ENCODE peak calls at places on chromosomes 3 and 15, in eight cellular contexts. One of them, this sample, is unnamed.

GRCh38 chr15:101538177-101538576 is 48.7 kb upstream of the PCSK6 start:
- DNase-seq in OCI-LY7: no peak
- DNase-seq in activated T-helper 1 cell treated with Interleukin-2 at 50 U/mL for 16 hours: no peak
- DNase-seq in non-pigmented ciliary epithelial cell: no peak
- DNase-seq in NCI-H1436: no peak
- DNase-seq in NCI-H460: no peak
- DNase-seq in CD4-positive, CD25-positive, alpha-beta regulatory T cell: no peak
- DNase-seq in B cell: no peak
- DNase-seq in this sample: no peak

GRCh38 chr3:143071776-143072175 is 47.8 kb upstream of the CHST2 start:
- DNase-seq in non-pigmented ciliary epithelial cell: no peak
- DNase-seq in OCI-LY7: no peak
- DNase-seq in NCI-H460: no peak
- DNase-seq in CD4-positive, CD25-positive, alpha-beta regulatory T cell: no peak
- DNase-seq in B cell: no peak
- DNase-seq in activated T-helper 1 cell treated with Interleukin-2 at 50 U/mL for 16 hours: no peak
- DNase-seq in NCI-H1436: no peak
- DNase-seq in this sample: no peak

GRCh38 chr3:42984701-42985100 is 5.6 kb downstream of the GASK1A start:
- DNase-seq in OCI-LY7: no peak
- DNase-seq in CD4-positive, CD25-positive, alpha-beta regulatory T cell: no peak
- DNase-seq in non-pigmented ciliary epithelial cell: no peak
- DNase-seq in B cell: no peak
- DNase-seq in NCI-H460: no peak
- DNase-seq in NCI-H1436: no peak
- DNase-seq in activated T-helper 1 cell treated with Interleukin-2 at 50 U/mL for 16 hours: no peak
- DNase-seq in this sample: no peak

GRCh38 chr15:80578206-80578595 is 116.9 kb upstream of the ABHD17C start:
- DNase-seq in OCI-LY7: no peak
- DNase-seq in NCI-H460: no peak
- DNase-seq in NCI-H1436: no peak
- DNase-seq in B cell: no peak
- DNase-seq in CD4-positive, CD25-positive, alpha-beta regulatory T cell: no peak
- DNase-seq in activated T-helper 1 cell treated with Interleukin-2 at 50 U/mL for 16 hours: no peak
- DNase-seq in non-pigmented ciliary epithelial cell: no peak
- DNase-seq in this sample: no peak

GRCh38 chr3:426056-426455 is 229.5 kb downstream of the CHL1 start:
- DNase-seq in CD4-positive, CD25-positive, alpha-beta regulatory T cell: no peak
- DNase-seq in NCI-H1436: no peak
- DNase-seq in non-pigmented ciliary epithelial cell: no peak
- DNase-seq in activated T-helper 1 cell treated with Interleukin-2 at 50 U/mL for 16 hours: no peak
- DNase-seq in OCI-LY7: no peak
- DNase-seq in B cell: no peak
- DNase-seq in NCI-H460: no peak
- DNase-seq in this sample: no peak

GRCh38 chr3:137987723-137988122 is 22.2 kb upstream of the CLDN18 start:
- DNase-seq in NCI-H460: no peak
- DNase-seq in non-pigmented ciliary epithelial cell: no peak
- DNase-seq in B cell: no peak
- DNase-seq in NCI-H1436: no peak
- DNase-seq in CD4-positive, CD25-positive, alpha-beta regulatory T cell: no peak
- DNase-seq in activated T-helper 1 cell treated with Interleukin-2 at 50 U/mL for 16 hours: no peak
- DNase-seq in OCI-LY7: no peak
- DNase-seq in this sample: no peak

GRCh38 chr3:154954750-154955149 is 125.4 kb upstream of the MME start:
- DNase-seq in activated T-helper 1 cell treated with Interleukin-2 at 50 U/mL for 16 hours: no peak
- DNase-seq in NCI-H460: no peak
- DNase-seq in non-pigmented ciliary epithelial cell: peak
- DNase-seq in B cell: no peak
- DNase-seq in CD4-positive, CD25-positive, alpha-beta regulatory T cell: no peak
- DNase-seq in OCI-LY7: peak
- DNase-seq in NCI-H1436: no peak
- DNase-seq in this sample: no peak

GRCh38 chr3:172717493-172718088 is 6.7 kb upstream of the NCEH1 start:
- DNase-seq in CD4-positive, CD25-positive, alpha-beta regulatory T cell: no peak
- DNase-seq in activated T-helper 1 cell treated with Interleukin-2 at 50 U/mL for 16 hours: no peak
- DNase-seq in non-pigmented ciliary epithelial cell: no peak
- DNase-seq in NCI-H460: no peak
- DNase-seq in NCI-H1436: no peak
- DNase-seq in B cell: no peak
- DNase-seq in OCI-LY7: peak
- DNase-seq in this sample: no peak

GRCh38 chr15:49041406-49041805 is 4.8 kb downstream of the SECISBP2L start:
- DNase-seq in activated T-helper 1 cell treated with Interleukin-2 at 50 U/mL for 16 hours: no peak
- DNase-seq in B cell: no peak
- DNase-seq in NCI-H460: no peak
- DNase-seq in NCI-H1436: no peak
- DNase-seq in CD4-positive, CD25-positive, alpha-beta regulatory T cell: no peak
- DNase-seq in non-pigmented ciliary epithelial cell: no peak
- DNase-seq in OCI-LY7: no peak
- DNase-seq in this sample: no peak

GRCh38 chr3:19267040-19267439 is 118.7 kb downstream of the KCNH8 start:
- DNase-seq in non-pigmented ciliary epithelial cell: no peak
- DNase-seq in NCI-H1436: no peak
- DNase-seq in OCI-LY7: no peak
- DNase-seq in B cell: no peak
- DNase-seq in CD4-positive, CD25-positive, alpha-beta regulatory T cell: no peak
- DNase-seq in activated T-helper 1 cell treated with Interleukin-2 at 50 U/mL for 16 hours: no peak
- DNase-seq in NCI-H460: no peak
- DNase-seq in this sample: no peak

GRCh38 chr3:62876064-62876463 is 848 bp upstream of the CADPS start:
- DNase-seq in CD4-positive, CD25-positive, alpha-beta regulatory T cell: no peak
- DNase-seq in NCI-H460: peak
- DNase-seq in non-pigmented ciliary epithelial cell: no peak
- DNase-seq in OCI-LY7: peak
- DNase-seq in activated T-helper 1 cell treated with Interleukin-2 at 50 U/mL for 16 hours: no peak
- DNase-seq in B cell: no peak
- DNase-seq in NCI-H1436: no peak
- DNase-seq in this sample: no peak

GRCh38 chr3:113147608-113148306 is 63.6 kb upstream of the BOC start:
- DNase-seq in OCI-LY7: no peak
- DNase-seq in non-pigmented ciliary epithelial cell: no peak
- DNase-seq in NCI-H1436: no peak
- DNase-seq in activated T-helper 1 cell treated with Interleukin-2 at 50 U/mL for 16 hours: no peak
- DNase-seq in NCI-H460: no peak
- DNase-seq in B cell: no peak
- DNase-seq in CD4-positive, CD25-positive, alpha-beta regulatory T cell: no peak
- DNase-seq in this sample: no peak

GRCh38 chr3:177525414-177525813 is 328.1 kb upstream of the TBL1XR1 start:
- DNase-seq in CD4-positive, CD25-positive, alpha-beta regulatory T cell: no peak
- DNase-seq in NCI-H1436: no peak
- DNase-seq in OCI-LY7: no peak
- DNase-seq in B cell: no peak
- DNase-seq in non-pigmented ciliary epithelial cell: no peak
- DNase-seq in activated T-helper 1 cell treated with Interleukin-2 at 50 U/mL for 16 hours: no peak
- DNase-seq in NCI-H460: no peak
- DNase-seq in this sample: no peak

GRCh38 chr3:32733631-32734229 is 48.7 kb downstream of the CNOT10 start:
- DNase-seq in NCI-H460: peak
- DNase-seq in non-pigmented ciliary epithelial cell: no peak
- DNase-seq in OCI-LY7: peak
- DNase-seq in B cell: no peak
- DNase-seq in activated T-helper 1 cell treated with Interleukin-2 at 50 U/mL for 16 hours: no peak
- DNase-seq in CD4-positive, CD25-positive, alpha-beta regulatory T cell: no peak
- DNase-seq in NCI-H1436: no peak
- DNase-seq in this sample: peak

GRCh38 chr3:64549869-64550268 is 137.9 kb downstream of the ADAMTS9 start:
- DNase-seq in B cell: no peak
- DNase-seq in CD4-positive, CD25-positive, alpha-beta regulatory T cell: no peak
- DNase-seq in OCI-LY7: no peak
- DNase-seq in activated T-helper 1 cell treated with Interleukin-2 at 50 U/mL for 16 hours: no peak
- DNase-seq in non-pigmented ciliary epithelial cell: no peak
- DNase-seq in NCI-H460: no peak
- DNase-seq in NCI-H1436: no peak
- DNase-seq in this sample: no peak

GRCh38 chr15:37872661-37873060 is 61.8 kb upstream of the TMCO5A start:
- DNase-seq in OCI-LY7: no peak
- DNase-seq in non-pigmented ciliary epithelial cell: no peak
- DNase-seq in CD4-positive, CD25-positive, alpha-beta regulatory T cell: no peak
- DNase-seq in B cell: no peak
- DNase-seq in NCI-H1436: no peak
- DNase-seq in activated T-helper 1 cell treated with Interleukin-2 at 50 U/mL for 16 hours: no peak
- DNase-seq in NCI-H460: no peak
- DNase-seq in this sample: no peak

GRCh38 chr3:31096661-31097060 is 202.2 kb upstream of the GADL1 start:
- DNase-seq in CD4-positive, CD25-positive, alpha-beta regulatory T cell: no peak
- DNase-seq in NCI-H460: no peak
- DNase-seq in activated T-helper 1 cell treated with Interleukin-2 at 50 U/mL for 16 hours: no peak
- DNase-seq in non-pigmented ciliary epithelial cell: no peak
- DNase-seq in NCI-H1436: no peak
- DNase-seq in B cell: no peak
- DNase-seq in OCI-LY7: no peak
- DNase-seq in this sample: no peak

GRCh38 chr3:43389388-43390254 is 103.3 kb downstream of the SNRK start:
- DNase-seq in NCI-H460: peak
- DNase-seq in CD4-positive, CD25-positive, alpha-beta regulatory T cell: peak
- DNase-seq in NCI-H1436: no peak
- DNase-seq in non-pigmented ciliary epithelial cell: peak
- DNase-seq in B cell: no peak
- DNase-seq in OCI-LY7: peak
- DNase-seq in activated T-helper 1 cell treated with Interleukin-2 at 50 U/mL for 16 hours: peak
- DNase-seq in this sample: no peak

GRCh38 chr3:51392301-51393095 is 1.4 kb downstream of the RBM15B start:
- DNase-seq in NCI-H1436: no peak
- DNase-seq in CD4-positive, CD25-positive, alpha-beta regulatory T cell: no peak
- DNase-seq in activated T-helper 1 cell treated with Interleukin-2 at 50 U/mL for 16 hours: no peak
- DNase-seq in B cell: no peak
- DNase-seq in non-pigmented ciliary epithelial cell: no peak
- DNase-seq in NCI-H460: no peak
- DNase-seq in OCI-LY7: no peak
- DNase-seq in this sample: no peak

GRCh38 chr3:88307666-88308065 is 157.9 kb downstream of the C3orf38 start:
- DNase-seq in non-pigmented ciliary epithelial cell: no peak
- DNase-seq in NCI-H1436: no peak
- DNase-seq in CD4-positive, CD25-positive, alpha-beta regulatory T cell: no peak
- DNase-seq in B cell: no peak
- DNase-seq in activated T-helper 1 cell treated with Interleukin-2 at 50 U/mL for 16 hours: no peak
- DNase-seq in NCI-H460: no peak
- DNase-seq in OCI-LY7: no peak
- DNase-seq in this sample: no peak

GRCh38 chr3:71441217-71441924 is 142.2 kb downstream of the FOXP1 start:
- DNase-seq in non-pigmented ciliary epithelial cell: no peak
- DNase-seq in activated T-helper 1 cell treated with Interleukin-2 at 50 U/mL for 16 hours: no peak
- DNase-seq in OCI-LY7: no peak
- DNase-seq in B cell: no peak
- DNase-seq in NCI-H1436: no peak
- DNase-seq in CD4-positive, CD25-positive, alpha-beta regulatory T cell: no peak
- DNase-seq in NCI-H460: no peak
- DNase-seq in this sample: no peak

GRCh38 chr15:40847225-40847961 is 3.5 kb downstream of the SPINT1 start:
- DNase-seq in OCI-LY7: peak
- DNase-seq in NCI-H1436: peak
- DNase-seq in activated T-helper 1 cell treated with Interleukin-2 at 50 U/mL for 16 hours: no peak
- DNase-seq in non-pigmented ciliary epithelial cell: no peak
- DNase-seq in CD4-positive, CD25-positive, alpha-beta regulatory T cell: no peak
- DNase-seq in NCI-H460: no peak
- DNase-seq in B cell: no peak
- DNase-seq in this sample: no peak